ENCODE peak calls at places on chromosomes 1 and 21, in six cellular contexts. J is fibroblast of lung, H is HCT116, P is GM23248, A is H9, N is K562. B is an unnamed sample.

GRCh38 chr21:19999369-20000272 is 998.6 kb upstream of the NCAM2 start:
- DNase-seq in A (no peak), H (no peak), N (peak; percentile 23), J (no peak), P (no peak), B (no peak)

GRCh38 chr1:2213576-2214505 is 14.3 kb upstream of the SKI start:
- DNase-seq in P (peak; percentile 95), J (peak; percentile 89), H (no peak), N (no peak), A (no peak), B (no peak)

GRCh38 chr1:203744008-203744972 is 20.7 kb upstream of the LAX1 start:
- DNase-seq in H (no peak), J (peak; percentile 50), P (peak; percentile 47), N (no peak), A (peak; percentile 58), B (peak; percentile 63)

GRCh38 chr1:36089393-36090121 is 865 bp downstream of the ADPRS start:
- DNase-seq in N (no peak), H (no peak), A (no peak), P (peak; percentile 79), J (peak; percentile 71), B (no peak)

GRCh38 chr1:211613108-211613947 is 34.4 kb upstream of the SLC30A1 start:
- DNase-seq in A (no peak), N (peak; percentile 88), J (peak; percentile 92), P (peak; percentile 99), H (no peak), B (no peak)

GRCh38 chr1:26824735-26825134 is 1.8 kb upstream of the ZDHHC18 start:
- DNase-seq in A (no peak), J (no peak), H (no peak), P (no peak), N (no peak), B (no peak)

GRCh38 chr21:44795342-44795741 is 6.3 kb downstream of the UBE2G2 start:
- DNase-seq in N (no peak), P (no peak), J (no peak), H (no peak), A (no peak), B (no peak)

GRCh38 chr1:103371234-103371633 is 154.3 kb upstream of the RNPC3 start:
- DNase-seq in N (no peak), J (peak; percentile 86), P (peak; percentile 38), A (no peak), H (no peak), B (no peak)

GRCh38 chr1:226873771-226874578 is 3.6 kb downstream of the PSEN2 start:
- DNase-seq in A (peak; percentile 23), N (no peak), P (no peak), H (no peak), J (no peak), B (no peak)

GRCh38 chr1:31984419-31985347 is 29.0 kb upstream of the KHDRBS1 start:
- DNase-seq in P (peak; percentile 78), H (no peak), J (peak; percentile 67), A (no peak), N (no peak), B (peak; percentile 35)

GRCh38 chr1:93061895-93062792 is 16.9 kb upstream of the MTF2 start:
- DNase-seq in J (peak; percentile 33), N (peak; percentile 27), A (peak; percentile 51), P (peak; percentile 61), H (peak; percentile 47), B (no peak)

GRCh38 chr1:117616356-117616755 is 10.5 kb downstream of the TENT5C start:
- DNase-seq in A (no peak), J (no peak), P (no peak), H (no peak), N (no peak), B (no peak)

GRCh38 chr1:45666836-45667235 is 19.5 kb downstream of the GPBP1L1 start:
- DNase-seq in P (no peak), J (no peak), H (no peak), N (no peak), A (no peak), B (no peak)

DNA sequence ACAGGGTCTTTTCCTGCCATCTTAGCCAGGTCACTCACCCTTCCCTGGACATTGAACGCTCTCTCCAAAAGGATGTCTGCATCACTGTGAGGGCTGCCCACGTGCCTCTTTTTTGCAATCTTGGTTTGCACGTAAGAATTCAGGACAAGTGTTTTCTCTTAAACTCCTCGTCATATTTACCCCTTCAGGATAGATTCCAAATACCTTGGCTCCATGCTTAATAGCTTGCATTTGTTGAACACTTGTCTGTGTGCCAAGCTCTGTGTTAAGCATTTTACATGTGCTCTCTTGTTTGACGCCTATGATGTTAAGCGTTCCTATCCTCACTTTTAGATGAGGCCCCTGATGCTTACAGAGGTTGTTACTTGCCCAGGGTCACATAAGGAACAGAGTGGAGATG is 29.8 kb downstream of the RCSD1 start:
- DNase-seq in A (no peak), J (no peak), N (no peak), P (no peak), H (no peak), B (no peak)
- H4K20me1 ChIP-seq in A (no peaks in the 10 kb centered on the region), J (no peaks in the 10 kb centered on the region), N (peaks cover 8% of the 10 kb centered on the region), P (no peaks in the 10 kb centered on the region), H (no peaks in the 10 kb centered on the region), B (no peaks in the 10 kb centered on the region)

GRCh38 chr1:222557148-222557547 is 9.2 kb upstream of the HHIPL2 start:
- DNase-seq in A (no peak), P (no peak), J (peak; percentile 22), H (no peak), N (no peak), B (no peak)

GRCh38 chr1:222557574-222557973 is 9.7 kb upstream of the HHIPL2 start:
- DNase-seq in P (no peak), J (no peak), A (no peak), N (no peak), H (no peak), B (no peak)

GRCh38 chr1:222554177-222554576 is 6.3 kb upstream of the HHIPL2 start:
- DNase-seq in N (no peak), H (no peak), P (no peak), J (no peak), A (no peak), B (no peak)

GRCh38 chr1:222555992-222556615 is 8.2 kb upstream of the HHIPL2 start:
- DNase-seq in N (no peak), P (no peak), A (no peak), H (no peak), J (peak; percentile 3), B (no peak)

DNA sequence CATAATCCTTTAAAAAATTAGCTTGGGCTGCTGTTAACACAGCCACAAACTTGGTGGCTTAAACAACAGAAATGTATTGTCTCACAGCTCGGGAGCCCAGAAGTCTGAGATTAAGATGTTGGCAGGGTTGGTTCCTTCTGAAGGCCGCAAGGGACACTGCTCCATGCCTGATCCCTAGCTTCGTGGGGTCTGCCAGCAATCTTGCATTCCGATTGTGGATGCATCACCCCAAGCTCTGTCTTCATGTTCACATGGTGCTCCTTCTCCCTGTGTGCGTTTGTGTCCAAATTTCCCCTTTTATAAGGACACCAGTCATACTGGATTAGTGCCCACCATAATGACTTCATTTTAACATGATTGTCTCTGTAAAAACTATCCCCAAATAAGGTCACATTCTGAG is 5.0 kb upstream of the HHIPL2 start:
- DNase-seq in A (no peak), H (no peak), P (peak; percentile 66), N (no peak), J (no peak), B (no peak)
- H3K27me3 ChIP-seq in A (no peaks in the 10 kb centered on the region), H (no peaks in the 10 kb centered on the region), P (no peaks in the 10 kb centered on the region), N (no peaks in the 10 kb centered on the region), J (no peaks in the 10 kb centered on the region), B (no peaks in the 10 kb centered on the region)

DNA sequence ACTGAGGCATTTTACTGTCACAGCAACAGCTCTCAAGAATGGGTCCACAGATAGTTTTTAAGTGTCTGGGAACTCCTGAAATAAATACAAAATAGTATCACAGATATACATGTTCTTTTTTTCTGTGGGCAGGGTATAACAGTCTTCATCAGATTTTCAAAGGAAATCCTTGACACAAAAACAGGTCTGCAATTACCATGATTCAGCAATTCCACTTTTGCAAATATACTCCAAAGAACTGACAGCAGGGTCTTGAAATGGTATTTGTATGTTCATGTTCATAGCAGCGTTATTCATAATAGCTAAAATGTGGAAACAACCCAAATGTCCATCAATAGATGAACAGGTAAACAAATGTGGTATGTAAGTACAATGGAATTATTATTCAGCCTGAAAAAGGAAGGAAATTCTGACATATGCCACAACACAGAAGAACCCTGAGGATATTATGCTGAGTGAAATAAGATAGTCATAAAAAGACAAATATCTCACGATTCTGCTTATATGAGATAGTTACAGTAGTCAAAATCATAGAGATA is 85.0 kb downstream of the EPS15 start:
- DNase-seq in J (no peak), H (no peak), A (no peak), N (no peak), P (no peak), B (no peak)
- H3K9ac ChIP-seq in J (no peak overlapping the region), H (no peak overlapping the region), A (no peak overlapping the region), N (no peak overlapping the region), P (no peak overlapping the region), B (no peak overlapping the region)

GRCh38 chr21:26179501-26179900 is 8.9 kb upstream of the APP start:
- DNase-seq in N (no peak), A (no peak), J (no peak), H (no peak), P (no peak), B (no peak)
- H4K20me1 ChIP-seq in N (no peaks in the 10 kb centered on the region), A (no peaks in the 10 kb centered on the region), J (no peaks in the 10 kb centered on the region), H (no peaks in the 10 kb centered on the region), P (no peaks in the 10 kb centered on the region), B (no peaks in the 10 kb centered on the region)

GRCh38 chr21:36688324-36688723 is 10.6 kb upstream of the SIM2 start:
- DNase-seq in P (no peak), J (no peak), H (no peak), A (no peak), N (no peak), B (no peak)
- H3K27me3 ChIP-seq in P (peaks cover 92% of the 10 kb centered on the region), J (peaks cover 50% of the 10 kb centered on the region), H (no peaks in the 10 kb centered on the region), A (peaks cover 42% of the 10 kb centered on the region), N (peaks cover 38% of the 10 kb centered on the region), B (peaks cover 60% of the 10 kb centered on the region)

GRCh38 chr1:21573475-21573874 is 64.3 kb downstream of the ALPL start:
- DNase-seq in J (no peak), H (no peak), P (no peak), N (no peak), A (no peak), B (no peak)
- H3K9ac ChIP-seq in J (no peak overlapping the region), H (no peak overlapping the region), P (no peak overlapping the region), N (no peak overlapping the region), A (no peak overlapping the region), B (no peak overlapping the region)

GRCh38 chr1:9346566-9346965 is 53.9 kb downstream of the SPSB1 start:
- DNase-seq in P (no peak), A (no peak), H (no peak), N (no peak), J (no peak), B (no peak)
- H4K20me1 ChIP-seq in P (no peaks in the 10 kb centered on the region), A (peaks cover 3% of the 10 kb centered on the region), H (no peaks in the 10 kb centered on the region), N (peaks cover 16% of the 10 kb centered on the region), J (peaks cover 6% of the 10 kb centered on the region), B (peaks cover 47% of the 10 kb centered on the region)

B was measured in keratinocyte.